ENCODE peak calls at places on chromosomes 11 and 22, in five cellular contexts. One of them, this sample, is unnamed. For H3K27me3 and H3K36me3, the result is how much of the 10 kb centered on the place peaks cover.

GRCh38 chr11:99020324-99021225 is at the start of gene CNTN5:
- DNase-seq in thoracic aorta: no peak
- DNase-seq in cardiac muscle cell: peak
- DNase-seq in mesendoderm: peak
- DNase-seq in adipocyte: peak
- DNase-seq in this sample: peak

GRCh38 chr11:67266424-67267187 is at the start of gene GRK2:
- DNase-seq in thoracic aorta: no peak
- DNase-seq in cardiac muscle cell: peak
- DNase-seq in mesendoderm: peak
- DNase-seq in adipocyte: peak
- DNase-seq in this sample: peak

GRCh38 chr11:94537051-94537600 is 6.6 kb upstream of the FUT4 start:
- DNase-seq in thoracic aorta: no peak
- DNase-seq in cardiac muscle cell: peak
- DNase-seq in mesendoderm: no peak
- DNase-seq in adipocyte: peak
- DNase-seq in this sample: no peak

GRCh38 chr22:26660961-26661578 is 3.7 kb downstream of the MIAT start:
- DNase-seq in thoracic aorta: no peak
- DNase-seq in cardiac muscle cell: no peak
- DNase-seq in mesendoderm: peak
- DNase-seq in adipocyte: no peak
- DNase-seq in this sample: peak

GRCh38 chr11:104995001-104995408 is 26.6 kb upstream of the CASP4 start:
- DNase-seq in thoracic aorta: no peak
- DNase-seq in cardiac muscle cell: no peak
- DNase-seq in mesendoderm: no peak
- DNase-seq in adipocyte: no peak
- DNase-seq in this sample: no peak

GRCh38 chr11:128036556-128037093 is 550.7 kb downstream of the ETS1 start:
- DNase-seq in thoracic aorta: no peak
- DNase-seq in cardiac muscle cell: no peak
- DNase-seq in mesendoderm: no peak
- DNase-seq in adipocyte: no peak
- DNase-seq in this sample: no peak

GRCh38 chr11:69455969-69456368 is 25.5 kb upstream of the LINC01488 start:
- DNase-seq in thoracic aorta: no peak
- DNase-seq in cardiac muscle cell: no peak
- DNase-seq in mesendoderm: no peak
- DNase-seq in adipocyte: no peak
- DNase-seq in this sample: no peak

GRCh38 chr11:22875869-22876473 is 15.7 kb upstream of the CCDC179 start:
- DNase-seq in thoracic aorta: peak
- DNase-seq in cardiac muscle cell: peak
- DNase-seq in mesendoderm: peak
- DNase-seq in adipocyte: peak
- DNase-seq in this sample: peak

GRCh38 chr11:125289419-125290088 is 125.0 kb downstream of the PKNOX2 start:
- DNase-seq in thoracic aorta: no peak
- DNase-seq in cardiac muscle cell: peak
- DNase-seq in mesendoderm: no peak
- DNase-seq in adipocyte: no peak
- DNase-seq in this sample: no peak

GRCh38 chr22:29018293-29019189 is 43.1 kb downstream of the C22orf31 start:
- DNase-seq in thoracic aorta: no peak
- DNase-seq in cardiac muscle cell: no peak
- DNase-seq in mesendoderm: no peak
- DNase-seq in adipocyte: no peak
- DNase-seq in this sample: no peak

GRCh38 chr22:43293661-43294392 is 49.3 kb downstream of the SCUBE1 start:
- DNase-seq in thoracic aorta: no peak
- DNase-seq in cardiac muscle cell: peak
- DNase-seq in mesendoderm: peak
- DNase-seq in adipocyte: no peak
- DNase-seq in this sample: no peak

GRCh38 chr11:91396243-91397133 is 828.1 kb upstream of the FAT3 start:
- DNase-seq in thoracic aorta: no peak
- DNase-seq in cardiac muscle cell: no peak
- DNase-seq in mesendoderm: no peak
- DNase-seq in adipocyte: no peak
- DNase-seq in this sample: no peak

GRCh38 chr11:89737116-89737515 is 27.0 kb downstream of the TRIM77 start:
- DNase-seq in thoracic aorta: no peak
- DNase-seq in cardiac muscle cell: no peak
- DNase-seq in mesendoderm: no peak
- DNase-seq in adipocyte: no peak
- DNase-seq in this sample: no peak

GRCh38 chr11:122101625-122102291 is 14.3 kb downstream of the BLID start:
- DNase-seq in thoracic aorta: peak
- DNase-seq in cardiac muscle cell: peak
- DNase-seq in mesendoderm: peak
- DNase-seq in adipocyte: peak
- DNase-seq in this sample: peak
- H3K4me3 ChIP-seq in thoracic aorta: peak
- H3K4me3 ChIP-seq in cardiac muscle cell: peak
- H3K4me3 ChIP-seq in mesendoderm: no peak
- H3K4me3 ChIP-seq in adipocyte: peak
- H3K4me3 ChIP-seq in this sample: peak

DNA sequence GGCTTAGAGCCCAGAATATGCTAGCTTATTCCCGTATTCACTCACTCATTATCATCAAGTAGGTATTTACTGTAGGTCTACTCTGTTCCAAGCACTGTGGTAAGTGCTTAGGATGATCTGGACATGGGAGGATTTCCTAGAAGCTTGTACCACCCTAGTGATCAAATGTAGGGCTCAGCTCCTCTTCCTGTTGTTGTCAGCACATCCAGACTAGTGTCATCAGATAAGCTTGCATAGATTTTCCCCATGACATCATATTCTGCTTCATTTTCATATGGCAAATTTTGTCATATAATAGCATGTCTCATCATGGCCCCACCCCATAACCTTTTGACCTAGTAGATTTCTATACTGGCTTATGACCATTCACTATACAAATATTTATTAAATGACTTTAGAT is 19.3 kb upstream of the NUCB2 start:
- DNase-seq in thoracic aorta: no peak
- DNase-seq in cardiac muscle cell: peak
- DNase-seq in mesendoderm: no peak
- DNase-seq in adipocyte: peak
- DNase-seq in this sample: no peak
- H3K27me3 ChIP-seq in thoracic aorta: under half
- H3K27me3 ChIP-seq in cardiac muscle cell: under half
- H3K27me3 ChIP-seq in mesendoderm: under half
- H3K27me3 ChIP-seq in adipocyte: under half
- H3K27me3 ChIP-seq in this sample: under half

GRCh38 chr11:110230377-110230776 is 66.0 kb downstream of the RDX start:
- DNase-seq in thoracic aorta: no peak
- DNase-seq in cardiac muscle cell: no peak
- DNase-seq in mesendoderm: no peak
- DNase-seq in adipocyte: no peak
- DNase-seq in this sample: no peak
- H3K36me3 ChIP-seq in thoracic aorta: under half
- H3K36me3 ChIP-seq in cardiac muscle cell: half or more
- H3K36me3 ChIP-seq in mesendoderm: under half
- H3K36me3 ChIP-seq in adipocyte: half or more
- H3K36me3 ChIP-seq in this sample: under half

GRCh38 chr22:50548913-50549790 is 3.5 kb downstream of the KLHDC7B start:
- DNase-seq in thoracic aorta: no peak
- DNase-seq in cardiac muscle cell: no peak
- DNase-seq in mesendoderm: no peak
- DNase-seq in adipocyte: no peak
- DNase-seq in this sample: peak

GRCh38 chr22:50546326-50547230 is 879 bp downstream of the KLHDC7B start:
- DNase-seq in thoracic aorta: no peak
- DNase-seq in cardiac muscle cell: no peak
- DNase-seq in mesendoderm: no peak
- DNase-seq in adipocyte: no peak
- DNase-seq in this sample: peak

GRCh38 chr22:50547231-50547851 is 1.6 kb downstream of the KLHDC7B start:
- DNase-seq in thoracic aorta: no peak
- DNase-seq in cardiac muscle cell: no peak
- DNase-seq in mesendoderm: no peak
- DNase-seq in adipocyte: no peak
- DNase-seq in this sample: peak

GRCh38 chr22:50550395-50550794 is 4.7 kb downstream of the KLHDC7B start:
- DNase-seq in thoracic aorta: no peak
- DNase-seq in cardiac muscle cell: no peak
- DNase-seq in mesendoderm: no peak
- DNase-seq in adipocyte: no peak
- DNase-seq in this sample: peak

DNA sequence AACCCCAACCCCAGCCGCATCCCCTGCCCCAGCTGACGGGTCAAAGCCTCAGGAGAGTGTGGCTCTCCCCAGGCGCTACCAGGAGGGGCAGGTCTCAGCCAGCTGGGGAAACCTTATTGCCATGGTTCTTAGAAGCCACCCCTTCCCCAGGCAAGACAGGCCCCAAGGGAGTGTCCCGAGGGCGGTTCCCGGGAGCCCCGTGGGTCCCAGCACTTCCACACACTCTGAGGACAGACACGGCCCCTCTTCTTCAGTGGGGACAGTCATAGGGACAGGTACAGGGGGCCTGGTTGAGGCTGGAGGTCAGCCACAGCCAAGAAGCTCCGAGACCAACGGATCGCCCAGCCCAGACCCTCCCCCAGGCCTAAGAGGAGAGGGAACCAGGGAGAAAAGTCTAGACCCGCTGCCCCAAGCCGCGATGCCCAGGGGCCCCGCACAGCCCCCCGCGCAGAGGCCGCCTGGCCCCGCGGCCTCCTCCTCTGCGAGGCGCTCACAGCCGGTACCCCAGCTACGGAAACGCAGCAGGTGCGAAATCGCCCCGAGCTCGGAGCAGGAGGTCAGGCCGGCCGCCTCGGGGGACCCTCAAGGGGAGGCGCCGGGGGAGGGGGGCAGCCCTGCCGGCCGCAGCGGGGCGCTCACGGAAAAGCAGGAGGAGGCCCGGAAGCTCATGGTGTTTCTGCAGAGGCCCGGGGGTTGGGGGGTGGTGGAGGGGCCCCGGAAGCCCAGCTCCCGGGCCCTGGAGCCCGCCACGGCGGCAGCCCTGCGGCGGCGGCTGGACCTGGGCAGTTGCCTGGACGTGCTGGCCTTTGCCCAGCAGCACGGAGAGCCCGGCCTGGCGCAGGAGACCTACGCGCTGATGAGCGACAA is 2.6 kb downstream of the KLHDC7B start:
- DNase-seq in thoracic aorta: no peak
- DNase-seq in cardiac muscle cell: no peak
- DNase-seq in mesendoderm: no peak
- DNase-seq in adipocyte: no peak
- DNase-seq in this sample: peak
- H3K4me3 ChIP-seq in thoracic aorta: peak
- H3K4me3 ChIP-seq in cardiac muscle cell: no peak
- H3K4me3 ChIP-seq in mesendoderm: no peak
- H3K4me3 ChIP-seq in adipocyte: no peak
- H3K4me3 ChIP-seq in this sample: no peak

GRCh38 chr11:11763796-11764427 is 77.9 kb upstream of the USP47 start:
- DNase-seq in thoracic aorta: no peak
- DNase-seq in cardiac muscle cell: no peak
- DNase-seq in mesendoderm: no peak
- DNase-seq in adipocyte: no peak
- DNase-seq in this sample: no peak
- H3K27me3 ChIP-seq in thoracic aorta: under half
- H3K27me3 ChIP-seq in cardiac muscle cell: under half
- H3K27me3 ChIP-seq in mesendoderm: under half
- H3K27me3 ChIP-seq in adipocyte: half or more
- H3K27me3 ChIP-seq in this sample: under half

GRCh38 chr11:123771664-123772063 is 17.3 kb upstream of the OR6X1 start:
- DNase-seq in thoracic aorta: no peak
- DNase-seq in cardiac muscle cell: no peak
- DNase-seq in mesendoderm: no peak
- DNase-seq in adipocyte: no peak
- DNase-seq in this sample: no peak
- H3K36me3 ChIP-seq in thoracic aorta: under half
- H3K36me3 ChIP-seq in cardiac muscle cell: under half
- H3K36me3 ChIP-seq in mesendoderm: under half
- H3K36me3 ChIP-seq in adipocyte: under half
- H3K36me3 ChIP-seq in this sample: under half

DNA sequence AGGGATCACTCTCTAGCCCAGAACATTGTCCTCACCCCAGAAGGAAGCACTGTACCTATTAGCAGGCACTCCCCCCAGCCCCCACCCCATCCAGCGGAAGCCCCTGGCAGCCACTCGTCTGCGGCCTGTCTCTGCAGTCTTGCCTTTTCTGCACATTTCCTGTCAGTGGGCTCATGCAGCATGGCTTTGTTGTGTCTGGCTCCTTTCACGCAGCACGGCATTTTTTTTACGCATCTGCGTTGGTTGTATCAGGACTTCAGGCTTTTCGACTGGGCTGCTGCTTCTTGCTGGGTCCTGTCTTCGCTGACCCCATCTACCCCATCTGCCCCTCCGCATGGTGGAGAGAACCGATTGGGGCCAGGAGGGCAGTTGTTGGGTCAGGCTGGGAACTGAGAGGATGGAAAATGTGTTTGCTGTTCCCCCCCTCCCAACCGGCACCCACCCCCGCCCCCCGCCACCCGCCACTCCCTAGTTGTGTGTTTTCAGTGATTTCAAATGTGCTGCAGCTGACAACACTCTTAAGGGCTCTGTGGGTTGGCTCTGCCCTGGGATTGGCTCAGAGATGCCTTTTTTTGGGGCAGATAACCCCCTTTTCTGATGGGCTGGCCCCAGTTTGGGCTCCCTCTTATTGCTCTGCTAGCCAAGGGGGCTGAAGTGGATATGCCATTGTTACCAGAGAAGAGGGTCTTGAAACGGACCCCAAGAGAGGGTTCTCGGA is 110.0 kb downstream of the KIAA1671 start:
- DNase-seq in thoracic aorta: no peak
- DNase-seq in cardiac muscle cell: no peak
- DNase-seq in mesendoderm: no peak
- DNase-seq in adipocyte: no peak
- DNase-seq in this sample: peak
- H3K4me3 ChIP-seq in thoracic aorta: no peak
- H3K4me3 ChIP-seq in cardiac muscle cell: no peak
- H3K4me3 ChIP-seq in mesendoderm: no peak
- H3K4me3 ChIP-seq in adipocyte: no peak
- H3K4me3 ChIP-seq in this sample: no peak

GRCh38 chr11:46385169-46386004 is 3.9 kb downstream of the MDK start:
- DNase-seq in thoracic aorta: no peak
- DNase-seq in cardiac muscle cell: no peak
- DNase-seq in mesendoderm: no peak
- DNase-seq in adipocyte: no peak
- DNase-seq in this sample: no peak

GRCh38 chr11:46386005-46386331 is 4.5 kb downstream of the MDK start:
- DNase-seq in thoracic aorta: no peak
- DNase-seq in cardiac muscle cell: no peak
- DNase-seq in mesendoderm: no peak
- DNase-seq in adipocyte: no peak
- DNase-seq in this sample: no peak

GRCh38 chr11:46387919-46388618 is 3.5 kb downstream of the CHRM4 start:
- DNase-seq in thoracic aorta: no peak
- DNase-seq in cardiac muscle cell: peak
- DNase-seq in mesendoderm: no peak
- DNase-seq in adipocyte: no peak
- DNase-seq in this sample: peak

GRCh38 chr11:46387456-46387855 is 4.1 kb downstream of the CHRM4 start:
- DNase-seq in thoracic aorta: no peak
- DNase-seq in cardiac muscle cell: no peak
- DNase-seq in mesendoderm: no peak
- DNase-seq in adipocyte: no peak
- DNase-seq in this sample: no peak

GRCh38 chr11:46386674-46387073 is 4.9 kb downstream of the CHRM4 start:
- DNase-seq in thoracic aorta: no peak
- DNase-seq in cardiac muscle cell: no peak
- DNase-seq in mesendoderm: no peak
- DNase-seq in adipocyte: no peak
- DNase-seq in this sample: no peak
- H3K27me3 ChIP-seq in thoracic aorta: under half
- H3K27me3 ChIP-seq in cardiac muscle cell: under half
- H3K27me3 ChIP-seq in mesendoderm: under half
- H3K27me3 ChIP-seq in adipocyte: under half
- H3K27me3 ChIP-seq in this sample: under half

GRCh38 chr22:31240011-31240410 is 27.9 kb downstream of the LIMK2 start:
- DNase-seq in thoracic aorta: no peak
- DNase-seq in cardiac muscle cell: peak
- DNase-seq in mesendoderm: no peak
- DNase-seq in adipocyte: peak
- DNase-seq in this sample: no peak
- H3K36me3 ChIP-seq in thoracic aorta: under half
- H3K36me3 ChIP-seq in cardiac muscle cell: under half
- H3K36me3 ChIP-seq in mesendoderm: under half
- H3K36me3 ChIP-seq in adipocyte: under half
- H3K36me3 ChIP-seq in this sample: under half

This sample was measured in H7.